ENCODE peak calls at places on chromosomes 12 and 14, in nine cellular contexts. E is activated effector memory CD4-positive, alpha-beta T cell treated with Interleukin-2 at 50 U/mL for 16 hours; D is activated CD8-positive, alpha-beta memory T cell treated with anti-CD3 and anti-CD28 coated beads for 24 hours; B is NCI-H510A treated with DMSO at 0.1 percent for 48 hours; R is hepatic stellate cell; M is IMR-90; S is NCI-H748 treated with DMSO at 0.1 percent for 48 hours; P is AG04450; C is skeletal muscle cell. Z is an unnamed sample.
A peak's percentile ranks its signal among the peaks of the same experiment; 100 is the strongest.

GRCh38 chr14:94405481-94405880 is 17.1 kb upstream of the SERPINA1 start:
- DNase-seq in E (no peak), C (no peak), M (no peak), B (no peak), R (no peak), S (no peak), P (no peak), D (no peak), Z (no peak)

GRCh38 chr14:52563120-52563519 is 10.5 kb downstream of the GPR137C start:
- DNase-seq in P (peak; percentile 16), B (no peak), D (no peak), C (peak; percentile 36), S (no peak), M (peak; percentile 87), R (peak; percentile 33), E (no peak), Z (no peak)

GRCh38 chr12:115037830-115038229 is 353.9 kb upstream of the TBX3 start:
- DNase-seq in S (no peak), B (no peak), E (no peak), D (no peak), P (no peak), C (peak; percentile 30), R (peak; percentile 9), M (peak; percentile 16), Z (no peak)

GRCh38 chr12:100724071-100724470 is 70.5 kb upstream of the ANO4 start:
- DNase-seq in R (no peak), S (no peak), D (no peak), M (no peak), B (no peak), P (no peak), C (no peak), E (no peak), Z (no peak)

GRCh38 chr14:56137842-56138241 is 19.6 kb downstream of the PELI2 start:
- DNase-seq in R (no peak), B (no peak), S (no peak), C (no peak), P (no peak), M (no peak), E (no peak), D (no peak), Z (peak; percentile 79)

GRCh38 chr12:33488036-33488435 is 48.4 kb upstream of the SYT10 start:
- DNase-seq in E (no peak), D (no peak), B (no peak), R (no peak), P (no peak), M (no peak), C (no peak), S (no peak), Z (no peak)

GRCh38 chr12:108570743-108571603 is 8.6 kb downstream of the ISCU start:
- DNase-seq in D (peak; percentile 53), C (no peak), B (no peak), S (no peak), E (no peak), R (no peak), M (peak; percentile 67), P (no peak), Z (no peak)

GRCh38 chr14:104202259-104203070 is 64.1 kb downstream of the KIF26A start:
- DNase-seq in D (no peak), E (no peak), S (peak; percentile 39), M (no peak), C (no peak), P (no peak), B (no peak), R (no peak), Z (peak; percentile 81)

GRCh38 chr12:81759215-81759991 is at the start of gene PPFIA2:
- DNase-seq in D (peak; percentile 59), R (peak; percentile 4), B (peak; percentile 54), S (peak; percentile 82), C (no peak), E (no peak), P (no peak), M (peak; percentile 4), Z (no peak)

GRCh38 chr14:37150414-37150813 is 22.0 kb downstream of the SLC25A21 start:
- DNase-seq in E (no peak), M (peak; percentile 58), D (no peak), S (peak; percentile 84), C (no peak), P (peak; percentile 13), R (peak; percentile 20), B (peak; percentile 90), Z (peak; percentile 52)